ENCODE peak calls at places on chromosomes 4 and X, in four cellular contexts. K, A, E and B are unnamed samples.

GRCh38 chrX:34918856-34919255 is 23.7 kb upstream of the FAM47B start:
- DNase-seq in K (no peak), A (no peak), E (peak; percentile 12), B (peak; percentile 60)

GRCh38 chrX:109475174-109475891 is 6.6 kb downstream of the GUCY2F start:
- DNase-seq in K (peak; percentile 54), A (no peak), E (peak; percentile 31), B (peak; percentile 43)

GRCh38 chr4:172963498-172964294 is 204.9 kb upstream of the GALNT7 start:
- DNase-seq in K (no peak), A (no peak), E (no peak), B (no peak)

GRCh38 chrX:75096331-75096730 is 59.8 kb downstream of the ABCB7 start:
- DNase-seq in K (no peak), A (no peak), E (no peak), B (no peak)

GRCh38 chr4:24991015-24991414 is 39.7 kb downstream of the LGI2 start:
- DNase-seq in K (no peak), A (no peak), E (no peak), B (no peak)

GRCh38 chrX:144716187-144716586 is 531.1 kb upstream of the SPANXN1 start:
- DNase-seq in K (no peak), A (no peak), E (no peak), B (no peak)

GRCh38 chr4:24067781-24068193 is 177.9 kb upstream of the PPARGC1A start:
- DNase-seq in K (no peak), A (no peak), E (no peak), B (peak; percentile 5)

GRCh38 chr4:112514449-112515277 is 1.3 kb downstream of the NEUROG2 start:
- DNase-seq in K (no peak), A (no peak), E (peak; percentile 64), B (no peak)

GRCh38 chr4:84870398-84871163 is 95.9 kb downstream of the WDFY3 start:
- DNase-seq in K (peak; percentile 50), A (no peak), E (peak; percentile 9), B (no peak)

GRCh38 chr4:81826336-81826735 is 354.6 kb upstream of the RASGEF1B start:
- DNase-seq in K (no peak), A (no peak), E (no peak), B (no peak)

GRCh38 chrX:87525771-87526229 is 8.2 kb downstream of the KLHL4 start:
- DNase-seq in K (no peak), A (no peak), E (no peak), B (no peak)

GRCh38 chrX:125387945-125388344 is 68.3 kb downstream of the TEX13C start:
- DNase-seq in K (no peak), A (no peak), E (no peak), B (no peak)

GRCh38 chr4:147560632-147561031 is 56.6 kb upstream of the TMEM184C start:
- DNase-seq in K (no peak), A (no peak), E (no peak), B (no peak)

GRCh38 chr4:95209942-95210341 is 338.8 kb downstream of the UNC5C start:
- DNase-seq in K (no peak), A (no peak), E (no peak), B (no peak)

GRCh38 chr4:154417358-154417673 is 74.3 kb downstream of the DCHS2 start:
- DNase-seq in K (no peak), A (no peak), E (no peak), B (no peak)

GRCh38 chrX:123860506-123860840 is 620 bp downstream of the XIAP start:
- DNase-seq in K (no peak), A (peak; percentile 21), E (peak; percentile 24), B (peak; percentile 9)

GRCh38 chr4:143539670-143540023 is 26.1 kb downstream of the SMARCA5 start:
- DNase-seq in K (no peak), A (no peak), E (no peak), B (no peak)

GRCh38 chrX:17592117-17592516 is 145.2 kb upstream of the SCML1 start:
- DNase-seq in K (no peak), A (no peak), E (no peak), B (no peak)

GRCh38 chrX:48700951-48701653 is 4.6 kb downstream of the SUV39H1 start:
- DNase-seq in K (no peak), A (no peak), E (no peak), B (no peak)

GRCh38 chrX:40151211-40152172 is 53.7 kb upstream of the BCOR start:
- DNase-seq in K (no peak), A (no peak), E (no peak), B (no peak)

GRCh38 chr4:115485402-115485801 is 372.0 kb upstream of the NDST4 start:
- DNase-seq in K (no peak), A (no peak), E (no peak), B (no peak)

GRCh38 chrX:43589735-43590515 is 66.2 kb upstream of the MAOA start:
- DNase-seq in K (no peak), A (no peak), E (no peak), B (no peak)

GRCh38 chr4:133997440-133997839 is 204.1 kb downstream of the PABPC4L start:
- DNase-seq in K (no peak), A (no peak), E (no peak), B (no peak)

GRCh38 chr4:56619816-56620215 is 61.3 kb downstream of the HOPX start:
- DNase-seq in K (no peak), A (no peak), E (no peak), B (no peak)

GRCh38 chr4:181541396-181541795 is 701.8 kb upstream of the TENM3 start:
- DNase-seq in K (no peak), A (no peak), E (no peak), B (no peak)

GRCh38 chrX:23784487-23785301 is 1.7 kb downstream of the SAT1 start:
- DNase-seq in K (no peak), A (no peak), E (no peak), B (peak; percentile 25)

DNA sequence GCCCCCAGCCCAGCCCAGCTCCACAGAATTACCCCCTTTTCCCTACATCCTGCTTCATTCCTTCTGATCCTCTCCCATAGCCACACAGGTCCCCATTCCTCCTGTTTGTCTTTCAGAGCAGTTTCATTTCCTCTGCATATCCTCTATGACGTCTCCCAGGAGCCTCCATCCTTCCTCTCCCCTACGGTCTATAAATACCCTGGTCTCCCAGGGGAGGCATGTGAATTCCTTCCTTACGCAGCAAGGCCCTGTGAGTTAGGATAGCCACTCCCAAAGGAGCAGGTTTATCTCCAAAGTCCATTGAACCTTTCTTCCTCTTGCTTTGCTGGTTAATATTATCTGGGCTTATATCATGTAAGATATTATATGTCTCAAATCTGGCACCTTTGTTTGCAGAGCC is 8.4 kb upstream of the APLN start:
- DNase-seq in K (no peak), A (no peak), E (no peak), B (no peak)
- TF ChIP-seq JUND in K (no peak), A (no peak), E (no peak), B (no peak)

GRCh38 chr4:177287298-177287697 is 22.4 kb upstream of the NEIL3 start:
- DNase-seq in K (no peak), A (no peak), E (no peak), B (no peak)

GRCh38 chr4:177285953-177286352 is 23.7 kb upstream of the NEIL3 start:
- DNase-seq in K (no peak), A (no peak), E (no peak), B (no peak)

GRCh38 chr4:177292171-177292570 is 17.5 kb upstream of the NEIL3 start:
- DNase-seq in K (no peak), A (no peak), E (no peak), B (no peak)

GRCh38 chr4:177293208-177294018 is 16.3 kb upstream of the NEIL3 start:
- DNase-seq in K (no peak), A (no peak), E (no peak), B (no peak)

DNA sequence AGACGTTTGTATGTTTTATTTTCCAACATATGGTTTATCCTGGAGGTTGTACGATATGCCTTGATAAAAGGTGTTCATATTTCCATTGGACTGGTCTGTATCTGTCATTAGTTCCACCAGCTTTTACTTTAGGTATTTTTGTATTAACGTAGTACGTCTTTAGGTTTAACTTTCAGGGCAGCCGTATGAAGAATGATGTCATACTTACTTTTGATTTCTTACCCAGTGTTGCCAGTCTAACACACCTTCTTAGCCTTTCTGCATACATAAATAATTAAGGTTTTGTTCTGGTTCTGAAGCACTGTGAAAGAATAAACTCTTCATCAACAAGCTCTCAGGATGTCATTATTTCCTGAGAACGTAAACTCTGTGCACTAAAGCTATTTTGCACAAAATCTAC is 18.9 kb upstream of the NEIL3 start:
- DNase-seq in K (no peak), A (no peak), E (no peak), B (no peak)
- TF ChIP-seq JUND in K (no peak), A (no peak), E (no peak), B (no peak)

GRCh38 chr4:183912585-183912984 is 7.5 kb downstream of the STOX2 start:
- DNase-seq in K (no peak), A (no peak), E (no peak), B (no peak)
- TF ChIP-seq JUND in K (no peak), A (no peak), E (no peak), B (no peak)

DNA sequence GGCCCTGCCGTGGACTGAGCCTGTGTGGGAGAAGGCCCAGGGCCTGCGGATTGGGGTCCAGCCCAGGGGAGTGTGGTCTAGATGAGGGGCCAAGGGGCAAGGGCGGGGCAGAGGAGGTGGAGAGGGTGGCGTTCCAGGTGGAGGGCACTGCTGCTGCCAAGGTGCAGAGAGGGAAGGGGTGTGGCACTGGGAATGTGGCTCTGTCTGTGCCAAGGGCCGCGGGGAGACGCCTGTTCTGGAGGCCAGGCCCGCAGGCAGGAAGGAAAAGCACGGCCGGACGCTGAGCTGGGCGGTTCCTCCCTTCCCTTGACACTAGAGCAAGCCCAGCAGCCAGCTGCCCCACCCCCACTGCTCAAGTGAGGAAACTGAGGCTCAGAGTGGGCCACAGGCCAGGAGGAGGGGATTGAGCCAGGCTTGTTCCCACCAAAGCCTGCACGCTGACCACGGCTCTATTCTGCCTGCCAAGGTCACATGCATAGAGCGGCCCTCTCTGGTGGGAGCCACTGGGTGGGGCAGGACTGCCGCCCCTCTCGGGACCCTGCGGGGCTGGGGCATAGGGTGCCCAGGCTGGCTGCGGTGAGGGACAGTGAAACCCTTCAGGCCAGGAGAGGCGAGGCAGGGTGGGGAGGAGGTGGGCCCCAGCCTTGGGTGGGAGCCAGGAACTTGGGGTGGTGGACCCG is 13.0 kb downstream of the SH3BP2 start:
- DNase-seq in K (no peak), A (no peak), E (no peak), B (no peak)
- TF ChIP-seq JUND in K (no peak), A (no peak), E (no peak), B (no peak)

GRCh38 chr4:176125063-176125462 is 59.4 kb downstream of the WDR17 start:
- DNase-seq in K (no peak), A (no peak), E (no peak), B (no peak)

GRCh38 chr4:176123710-176124407 is 58.2 kb downstream of the WDR17 start:
- DNase-seq in K (peak; percentile 26), A (peak; percentile 51), E (peak; percentile 22), B (peak; percentile 49)
- TF ChIP-seq JUND in K (no peak), A (peak; percentile 45), E (no peak), B (no peak)

GRCh38 chr4:3285558-3286334 is 7.1 kb upstream of the RGS12 start:
- DNase-seq in K (no peak), A (no peak), E (peak; percentile 18), B (peak; percentile 49)
- TF ChIP-seq JUND in K (no peak), A (no peak), E (no peak), B (no peak)

GRCh38 chr4:59644765-59645164 is 1555.4 kb upstream of the ADGRL3 start:
- DNase-seq in K (no peak), A (no peak), E (no peak), B (no peak)

GRCh38 chr4:59647500-59647899 is 1552.6 kb upstream of the ADGRL3 start:
- DNase-seq in K (no peak), A (no peak), E (no peak), B (no peak)

GRCh38 chr4:59643682-59644081 is 1556.4 kb upstream of the ADGRL3 start:
- DNase-seq in K (no peak), A (no peak), E (no peak), B (no peak)

GRCh38 chr4:59647011-59647410 is 1553.1 kb upstream of the ADGRL3 start:
- DNase-seq in K (no peak), A (no peak), E (no peak), B (no peak)

GRCh38 chr4:59646082-59646481 is 1554.0 kb upstream of the ADGRL3 start:
- DNase-seq in K (no peak), A (no peak), E (no peak), B (no peak)
- TF ChIP-seq JUND in K (no peak), A (no peak), E (no peak), B (no peak)